ENCODE peak calls at places on chromosomes 6 and 20, in six cellular contexts. K is stimulated activated naive CD8-positive, alpha-beta T cell treated with anti-CD3 and anti-CD28 coated beads, Interleukin-15, Interleukin-2, amounts not matched to agents 100 U/mL and 50 U/mL, for 24 hours; O is glomerular endothelial cell; U is brain microvascular endothelial cell; C is stimulated activated naive CD4-positive, alpha-beta T cell; F is HTR-8/SVneo. P is an unnamed sample.
A peak's percentile ranks its signal among the peaks of the same experiment; 100 is the strongest.

GRCh38 chr20:25324412-25324811 is 66.2 kb downstream of the ABHD12 start:
- DNase-seq in K (no peak), O (no peak), U (no peak), C (no peak), F (no peak), P (no peak)

GRCh38 chr20:46207031-46207549 is 89.0 kb downstream of the CD40 start:
- DNase-seq in K (no peak), O (no peak), U (no peak), C (no peak), F (no peak), P (no peak)

GRCh38 chr20:35899064-35899463 is 55.2 kb downstream of the SCAND1 start:
- DNase-seq in K (no peak), O (no peak), U (no peak), C (no peak), F (no peak), P (no peak)

GRCh38 chr6:132931937-132932336 is 117.6 kb downstream of the RPS12 start:
- DNase-seq in K (no peak), O (no peak), U (peak; percentile 12), C (no peak), F (peak; percentile 58), P (no peak)

GRCh38 chr6:135008072-135008940 is 46.3 kb downstream of the HBS1L start:
- DNase-seq in K (no peak), O (no peak), U (no peak), C (no peak), F (no peak), P (no peak)

GRCh38 chr6:25035451-25036435 is 100.0 kb upstream of the RIPOR2 start:
- DNase-seq in K (no peak), O (no peak), U (no peak), C (no peak), F (peak; percentile 25), P (no peak)

GRCh38 chr6:159042003-159042823 is 2.6 kb downstream of the TAGAP start:
- DNase-seq in K (peak; percentile 71), O (peak; percentile 50), U (peak; percentile 45), C (peak; percentile 92), F (peak; percentile 55), P (peak; percentile 71)

GRCh38 chr20:54132612-54133433 is 41.0 kb downstream of the CYP24A1 start:
- DNase-seq in K (no peak), O (no peak), U (peak; percentile 96), C (no peak), F (peak; percentile 93), P (peak; percentile 45)

GRCh38 chr20:53332022-53332824 is 261.4 kb downstream of the ZNF217 start:
- DNase-seq in K (no peak), O (no peak), U (no peak), C (no peak), F (no peak), P (no peak)

GRCh38 chr6:12101653-12102312 is 89.7 kb downstream of the HIVEP1 start:
- DNase-seq in K (no peak), O (no peak), U (no peak), C (no peak), F (no peak), P (no peak)

GRCh38 chr20:6489361-6490154 is 277.9 kb upstream of the BMP2 start:
- DNase-seq in K (no peak), O (no peak), U (no peak), C (no peak), F (no peak), P (no peak)

GRCh38 chr6:1619106-1619665 is 9.5 kb downstream of the FOXC1 start:
- DNase-seq in K (no peak), O (no peak), U (no peak), C (no peak), F (no peak), P (peak; percentile 43)

GRCh38 chr6:138278326-138278725 is 60.0 kb upstream of the PBOV1 start:
- DNase-seq in K (no peak), O (no peak), U (peak; percentile 34), C (no peak), F (peak; percentile 24), P (peak; percentile 45)

GRCh38 chr20:62953839-62954703 is 1.6 kb downstream of the SLC17A9 start:
- DNase-seq in K (peak; percentile 77), O (no peak), U (peak; percentile 70), C (peak; percentile 81), F (no peak), P (peak; percentile 50)

GRCh38 chr20:2874456-2874855 is 1.2 kb downstream of the PTPRA start:
- DNase-seq in K (peak; percentile 39), O (no peak), U (no peak), C (no peak), F (no peak), P (no peak)

GRCh38 chr6:21738180-21739094 is 144.9 kb downstream of the SOX4 start:
- DNase-seq in K (no peak), O (no peak), U (no peak), C (no peak), F (no peak), P (no peak)

GRCh38 chr6:150229775-150230561 is 87.1 kb downstream of the PPP1R14C start:
- DNase-seq in K (no peak), O (no peak), U (no peak), C (no peak), F (peak; percentile 12), P (no peak)

GRCh38 chr20:20440473-20440872 is 72.6 kb downstream of the INSM1 start:
- DNase-seq in K (no peak), O (no peak), U (no peak), C (no peak), F (no peak), P (no peak)